ENCODE peak calls at places on chromosomes 4 and X, in five cellular contexts. One of them, this sample, is unnamed.

GRCh38 chr4:127849505-127850234 is 31.0 kb upstream of the PLK4 start:
- DNase-seq in CD8-positive, alpha-beta memory T cell: no peak
- DNase-seq in HFFc6: no peak
- DNase-seq in right cardiac atrium: no peak
- DNase-seq in iris pigment epithelial cell: no peak
- DNase-seq in this sample: no peak

GRCh38 chr4:108758498-108758897 is 4.4 kb downstream of the ETNPPL start:
- DNase-seq in HFFc6: no peak
- DNase-seq in right cardiac atrium: no peak
- DNase-seq in iris pigment epithelial cell: no peak
- DNase-seq in CD8-positive, alpha-beta memory T cell: no peak
- DNase-seq in this sample: no peak

GRCh38 chrX:15816886-15817285 is 26.6 kb downstream of the ZRSR2 start:
- DNase-seq in HFFc6: no peak
- DNase-seq in CD8-positive, alpha-beta memory T cell: peak
- DNase-seq in iris pigment epithelial cell: no peak
- DNase-seq in right cardiac atrium: no peak
- DNase-seq in this sample: peak

GRCh38 chr4:36088542-36088941 is 155.8 kb downstream of the ARAP2 start:
- DNase-seq in CD8-positive, alpha-beta memory T cell: no peak
- DNase-seq in right cardiac atrium: no peak
- DNase-seq in HFFc6: no peak
- DNase-seq in iris pigment epithelial cell: no peak
- DNase-seq in this sample: no peak

GRCh38 chr4:5045099-5045498 is 6.2 kb upstream of the STK32B start:
- DNase-seq in CD8-positive, alpha-beta memory T cell: no peak
- DNase-seq in HFFc6: no peak
- DNase-seq in right cardiac atrium: peak
- DNase-seq in iris pigment epithelial cell: peak
- DNase-seq in this sample: no peak

GRCh38 chr4:24771241-24771640 is 24.1 kb upstream of the SOD3 start:
- DNase-seq in CD8-positive, alpha-beta memory T cell: no peak
- DNase-seq in right cardiac atrium: no peak
- DNase-seq in HFFc6: no peak
- DNase-seq in iris pigment epithelial cell: no peak
- DNase-seq in this sample: no peak

GRCh38 chrX:32472364-32472763 is 739.0 kb downstream of the DMD start:
- DNase-seq in right cardiac atrium: no peak
- DNase-seq in iris pigment epithelial cell: no peak
- DNase-seq in HFFc6: no peak
- DNase-seq in CD8-positive, alpha-beta memory T cell: no peak
- DNase-seq in this sample: no peak

GRCh38 chr4:75634951-75635350 is 4.6 kb upstream of the CDKL2 start:
- DNase-seq in right cardiac atrium: no peak
- DNase-seq in HFFc6: peak
- DNase-seq in iris pigment epithelial cell: peak
- DNase-seq in CD8-positive, alpha-beta memory T cell: no peak
- DNase-seq in this sample: no peak

GRCh38 chr4:99011910-99012309 is 16.4 kb downstream of the METAP1 start:
- DNase-seq in right cardiac atrium: no peak
- DNase-seq in HFFc6: no peak
- DNase-seq in CD8-positive, alpha-beta memory T cell: no peak
- DNase-seq in iris pigment epithelial cell: no peak
- DNase-seq in this sample: no peak

GRCh38 chr4:76219299-76220055 is 5.9 kb upstream of the SCARB2 start:
- DNase-seq in HFFc6: peak
- DNase-seq in CD8-positive, alpha-beta memory T cell: no peak
- DNase-seq in iris pigment epithelial cell: peak
- DNase-seq in right cardiac atrium: no peak
- DNase-seq in this sample: no peak

GRCh38 chr4:105715692-105716278 is 7.2 kb downstream of the GSTCD start:
- DNase-seq in iris pigment epithelial cell: peak
- DNase-seq in right cardiac atrium: no peak
- DNase-seq in CD8-positive, alpha-beta memory T cell: no peak
- DNase-seq in HFFc6: peak
- DNase-seq in this sample: no peak

GRCh38 chrX:149638860-149639259 is 7.3 kb upstream of the TMEM185A start:
- DNase-seq in CD8-positive, alpha-beta memory T cell: no peak
- DNase-seq in iris pigment epithelial cell: peak
- DNase-seq in right cardiac atrium: no peak
- DNase-seq in HFFc6: peak
- DNase-seq in this sample: no peak

GRCh38 chrX:139106111-139106510 is 394.6 kb upstream of the FGF13 start:
- DNase-seq in CD8-positive, alpha-beta memory T cell: no peak
- DNase-seq in iris pigment epithelial cell: peak
- DNase-seq in HFFc6: peak
- DNase-seq in right cardiac atrium: no peak
- DNase-seq in this sample: no peak

GRCh38 chr4:177692907-177693306 is 250.7 kb upstream of the AGA start:
- DNase-seq in right cardiac atrium: no peak
- DNase-seq in HFFc6: no peak
- DNase-seq in iris pigment epithelial cell: no peak
- DNase-seq in CD8-positive, alpha-beta memory T cell: no peak
- DNase-seq in this sample: no peak

GRCh38 chr4:98745372-98745771 is 87.0 kb upstream of the TSPAN5 start:
- DNase-seq in HFFc6: peak
- DNase-seq in CD8-positive, alpha-beta memory T cell: no peak
- DNase-seq in iris pigment epithelial cell: peak
- DNase-seq in right cardiac atrium: no peak
- DNase-seq in this sample: no peak

GRCh38 chrX:2514131-2514530 is 13.4 kb upstream of the DHRSX start:
- DNase-seq in HFFc6: no peak
- DNase-seq in right cardiac atrium: no peak
- DNase-seq in CD8-positive, alpha-beta memory T cell: no peak
- DNase-seq in iris pigment epithelial cell: no peak
- DNase-seq in this sample: no peak

GRCh38 chr4:75831856-75832405 is 70.3 kb downstream of the PPEF2 start:
- DNase-seq in HFFc6: no peak
- DNase-seq in CD8-positive, alpha-beta memory T cell: no peak
- DNase-seq in iris pigment epithelial cell: no peak
- DNase-seq in right cardiac atrium: no peak
- DNase-seq in this sample: peak

GRCh38 chrX:41178201-41178600 is 93.0 kb downstream of the USP9X start:
- DNase-seq in right cardiac atrium: no peak
- DNase-seq in CD8-positive, alpha-beta memory T cell: peak
- DNase-seq in HFFc6: no peak
- DNase-seq in iris pigment epithelial cell: no peak
- DNase-seq in this sample: no peak

GRCh38 chr4:7285244-7286122 is 93.1 kb downstream of the SORCS2 start:
- DNase-seq in CD8-positive, alpha-beta memory T cell: no peak
- DNase-seq in iris pigment epithelial cell: no peak
- DNase-seq in right cardiac atrium: no peak
- DNase-seq in HFFc6: no peak
- DNase-seq in this sample: no peak

GRCh38 chr4:5953003-5953951 is 60.4 kb upstream of the CRMP1 start:
- DNase-seq in right cardiac atrium: no peak
- DNase-seq in iris pigment epithelial cell: no peak
- DNase-seq in CD8-positive, alpha-beta memory T cell: no peak
- DNase-seq in HFFc6: no peak
- DNase-seq in this sample: peak

GRCh38 chrX:39431893-39432292 is 630.6 kb downstream of the MID1IP1 start:
- DNase-seq in iris pigment epithelial cell: no peak
- DNase-seq in HFFc6: no peak
- DNase-seq in CD8-positive, alpha-beta memory T cell: no peak
- DNase-seq in right cardiac atrium: no peak
- DNase-seq in this sample: no peak

GRCh38 chr4:38170800-38171199 is 210.6 kb downstream of the PTTG2 start:
- DNase-seq in CD8-positive, alpha-beta memory T cell: no peak
- DNase-seq in iris pigment epithelial cell: no peak
- DNase-seq in right cardiac atrium: no peak
- DNase-seq in HFFc6: no peak
- DNase-seq in this sample: no peak

GRCh38 chr4:139175647-139176298 is 1.2 kb downstream of the ELF2 start:
- DNase-seq in iris pigment epithelial cell: no peak
- DNase-seq in HFFc6: peak
- DNase-seq in CD8-positive, alpha-beta memory T cell: no peak
- DNase-seq in right cardiac atrium: no peak
- DNase-seq in this sample: no peak

GRCh38 chr4:169398294-169398693 is 127.5 kb upstream of the SH3RF1 start:
- DNase-seq in CD8-positive, alpha-beta memory T cell: no peak
- DNase-seq in iris pigment epithelial cell: peak
- DNase-seq in HFFc6: peak
- DNase-seq in right cardiac atrium: no peak
- DNase-seq in this sample: no peak

GRCh38 chr4:78074747-78075146 is 17.6 kb downstream of the FRAS1 start:
- DNase-seq in HFFc6: no peak
- DNase-seq in CD8-positive, alpha-beta memory T cell: no peak
- DNase-seq in iris pigment epithelial cell: no peak
- DNase-seq in right cardiac atrium: no peak
- DNase-seq in this sample: no peak

This sample was measured in H9.